ENCODE peak calls at places on chromosome 1, in six cellular contexts. B is activated CD4-positive, alpha-beta T cell treated with anti-CD3 and anti-CD28 coated beads for 48 hours; U is heart right ventricle; W is activated naive CD8-positive, alpha-beta T cell treated with anti-CD3 and anti-CD28 coated beads for 36 hours; I is left colon; S is HS-5. E is an unnamed sample.

GRCh38 chr1:32963746-32964460 is 706 bp downstream of the RNF19B start:
- DNase-seq in B (peak; percentile 70), I (peak; percentile 77), S (no peak), U (peak; percentile 53), W (peak; percentile 70), E (peak; percentile 93)

GRCh38 chr1:65083263-65083896 is 64.6 kb upstream of the AK4 start:
- DNase-seq in U (no peak), B (no peak), W (no peak), I (no peak), S (no peak), E (peak; percentile 25)

GRCh38 chr1:158045639-158046038 is 52.2 kb downstream of the KIRREL1 start:
- DNase-seq in W (no peak), B (no peak), S (peak; percentile 23), U (peak; percentile 44), I (no peak), E (no peak)

GRCh38 chr1:28915036-28915895 is 897 bp downstream of the EPB41 start:
- DNase-seq in S (no peak), W (peak; percentile 64), B (peak; percentile 67), I (peak; percentile 55), U (no peak), E (peak; percentile 59)

GRCh38 chr1:53390736-53391135 is 62.9 kb upstream of the LRP8 start:
- DNase-seq in B (no peak), U (no peak), W (no peak), S (no peak), I (no peak), E (no peak)

GRCh38 chr1:206000641-206001339 is 2.4 kb downstream of the RAB7B start:
- DNase-seq in S (no peak), B (peak; percentile 64), I (no peak), U (no peak), W (peak; percentile 14), E (peak; percentile 52)

GRCh38 chr1:105865546-105865945 is 1190.9 kb upstream of the PRMT6 start:
- DNase-seq in B (no peak), I (no peak), S (peak; percentile 43), W (no peak), U (no peak), E (peak; percentile 58)

GRCh38 chr1:110307239-110307974 is 31.8 kb upstream of the RBM15 start:
- DNase-seq in W (no peak), S (no peak), B (no peak), U (no peak), I (no peak), E (no peak)

GRCh38 chr1:27137022-27137542 is 17.8 kb downstream of the SLC9A1 start:
- DNase-seq in W (peak; percentile 79), S (no peak), B (peak; percentile 90), I (peak; percentile 79), U (peak; percentile 44), E (no peak)

GRCh38 chr1:244680667-244681066 is 27.7 kb downstream of the DESI2 start:
- DNase-seq in U (no peak), W (no peak), B (no peak), S (no peak), I (no peak), E (peak; percentile 15)

GRCh38 chr1:152459596-152460528 is 45.8 kb upstream of the CRNN start:
- DNase-seq in S (peak; percentile 42), W (peak; percentile 82), B (peak; percentile 85), I (peak; percentile 77), U (peak; percentile 55), E (peak; percentile 82)

GRCh38 chr1:41486053-41486891 is 1.8 kb upstream of the EDN2 start:
- DNase-seq in B (no peak), U (no peak), I (no peak), W (no peak), S (no peak), E (no peak)